ENCODE peak calls at places on chromosomes 4 and X, in five cellular contexts. S is HepG2, G is H1, E is GM12878, O is A549. C is an unnamed sample.
A peak's percentile ranks its signal among the peaks of the same experiment; 100 is the strongest.

GRCh38 chr4:130071746-130072145 is 975.8 kb downstream of the C4orf33 start:
- DNase-seq in E (no peak), S (no peak), G (no peak), O (no peak), C (no peak)

GRCh38 chr4:124913237-124913636 is 200.7 kb upstream of the ANKRD50 start:
- DNase-seq in E (no peak), G (no peak), O (no peak), S (no peak), C (no peak)

GRCh38 chr4:132227349-132228165 is 921.5 kb upstream of the PCDH10 start:
- DNase-seq in O (peak; percentile 1), S (peak; percentile 60), G (peak; percentile 69), E (no peak), C (peak; percentile 10)

GRCh38 chr4:30860983-30861382 is 140.8 kb downstream of the PCDH7 start:
- DNase-seq in O (no peak), E (no peak), G (no peak), S (no peak), C (no peak)

GRCh38 chr4:6476893-6477292 is 4.5 kb upstream of the PPP2R2C start:
- DNase-seq in G (no peak), O (no peak), S (no peak), E (no peak), C (no peak)

GRCh38 chrX:149563359-149563758 is 13.6 kb upstream of the HSFX3 start:
- DNase-seq in G (no peak), O (no peak), E (no peak), S (no peak), C (no peak)

GRCh38 chr4:118400362-118400761 is 47.6 kb upstream of the PRSS12 start:
- DNase-seq in E (no peak), G (no peak), S (no peak), O (no peak), C (no peak)

GRCh38 chr4:74157116-74157742 is 689 bp upstream of the MTHFD2L start:
- DNase-seq in E (no peak), G (no peak), O (no peak), S (peak; percentile 12), C (no peak)

GRCh38 chr4:87422104-87423052 is at the start of gene NUDT9:
- DNase-seq in G (peak; percentile 77), S (peak; percentile 80), O (peak; percentile 81), E (peak; percentile 64), C (peak; percentile 96)

GRCh38 chr4:179596621-179597020 is 2154.4 kb upstream of the AGA start:
- DNase-seq in S (no peak), G (no peak), E (no peak), O (no peak), C (no peak)

GRCh38 chr4:185513489-185514181 is 21.7 kb downstream of the PDLIM3 start:
- DNase-seq in G (no peak), E (peak; percentile 2), S (peak; percentile 73), O (no peak), C (no peak)

GRCh38 chr4:40333921-40334352 is 1.2 kb upstream of the CHRNA9 start:
- DNase-seq in G (no peak), O (peak; percentile 54), S (no peak), E (no peak), C (no peak)

GRCh38 chr4:92268642-92269041 is 35.1 kb upstream of the GRID2 start:
- DNase-seq in E (no peak), S (no peak), O (no peak), G (no peak), C (no peak)

GRCh38 chrX:69493193-69493592 is 10.9 kb upstream of the NALF2 start:
- DNase-seq in S (peak; percentile 44), O (peak; percentile 35), E (no peak), G (no peak), C (peak; percentile 44)

GRCh38 chr4:173264245-173264959 is 69.8 kb downstream of the HMGB2 start:
- DNase-seq in G (no peak), O (no peak), S (no peak), E (no peak), C (peak; percentile 86)

GRCh38 chr4:45172636-45173035 is 446.3 kb upstream of the GNPDA2 start:
- DNase-seq in E (no peak), O (no peak), G (no peak), S (no peak), C (no peak)

GRCh38 chr4:42151568-42152506 is 618 bp downstream of the BEND4 start:
- DNase-seq in E (no peak), O (no peak), S (no peak), G (peak; percentile 61), C (no peak)

GRCh38 chr4:173074501-173074946 is 94.1 kb upstream of the GALNT7 start:
- DNase-seq in G (peak; percentile 87), S (no peak), O (peak; percentile 18), E (no peak), C (no peak)

GRCh38 chrX:81206471-81206870 is 4.6 kb downstream of the SH3BGRL start:
- DNase-seq in S (no peak), E (no peak), O (no peak), G (no peak), C (no peak)

GRCh38 chr4:147736458-147736857 is 4.6 kb downstream of the ARHGAP10 start:
- DNase-seq in G (no peak), E (no peak), S (no peak), O (peak; percentile 15), C (no peak)
- TF ChIP-seq KDM1A in G (no peak), E (no peak), S (no peak), O (no peak), C (no peak)

GRCh38 chrX:3638280-3638873 is 75.1 kb downstream of the PRKX start:
- DNase-seq in E (peak; percentile 16), G (no peak), O (peak; percentile 39), S (peak; percentile 11), C (peak; percentile 62)
- TF ChIP-seq KDM1A in E (no peak), G (no peak), O (no peak), S (no peak), C (no peak)

GRCh38 chr4:183588691-183589090 is 70.3 kb downstream of the RWDD4 start:
- DNase-seq in E (no peak), O (no peak), G (no peak), S (no peak), C (no peak)
- TF ChIP-seq KDM1A in E (no peak), O (no peak), G (no peak), S (no peak), C (no peak)

GRCh38 chr4:112767386-112767785 is 130.4 kb downstream of the LARP7 start:
- DNase-seq in G (no peak), O (no peak), S (no peak), E (no peak), C (no peak)

GRCh38 chr4:112766422-112766821 is 129.5 kb downstream of the LARP7 start:
- DNase-seq in O (no peak), S (no peak), E (no peak), G (no peak), C (no peak)

GRCh38 chr4:112770111-112770510 is 133.2 kb downstream of the LARP7 start:
- DNase-seq in G (no peak), O (no peak), E (no peak), S (no peak), C (no peak)

GRCh38 chr4:112765317-112765989 is 128.5 kb downstream of the LARP7 start:
- DNase-seq in E (peak; percentile 7), O (no peak), G (peak; percentile 9), S (peak; percentile 52), C (peak; percentile 65)
- TF ChIP-seq KDM1A in E (no peak), O (no peak), G (no peak), S (no peak), C (no peak)

GRCh38 chrX:153702350-153703035 is 14.8 kb downstream of the SLC6A8 start:
- DNase-seq in G (no peak), O (no peak), S (no peak), E (no peak), C (no peak)

GRCh38 chrX:153701706-153702105 is 14.0 kb downstream of the SLC6A8 start:
- DNase-seq in E (no peak), O (no peak), S (no peak), G (no peak), C (no peak)

GRCh38 chrX:153704021-153704526 is 16.3 kb downstream of the SLC6A8 start:
- DNase-seq in G (no peak), O (no peak), E (no peak), S (no peak), C (no peak)

GRCh38 chrX:153700967-153701366 is 13.2 kb downstream of the SLC6A8 start:
- DNase-seq in E (no peak), S (no peak), G (no peak), O (no peak), C (no peak)

DNA sequence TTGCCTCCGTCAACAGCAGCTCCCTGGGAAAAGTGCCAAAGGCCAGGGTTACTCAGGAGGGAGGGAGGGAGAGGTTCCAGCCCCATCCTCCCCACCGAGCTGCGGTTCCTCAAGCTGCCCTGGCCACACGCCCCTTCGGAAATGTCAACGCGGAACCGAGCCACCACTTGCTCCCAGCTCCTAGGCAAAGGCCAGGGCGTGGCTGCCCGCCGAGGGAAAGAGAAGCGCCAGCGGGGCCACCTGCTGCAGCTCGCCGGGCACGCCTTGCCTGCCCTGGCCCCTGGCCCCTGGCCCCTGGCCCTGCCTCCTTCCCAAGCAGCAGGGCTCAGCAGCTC is 15.3 kb downstream of the SLC6A8 start:
- DNase-seq in E (no peak), G (no peak), S (no peak), O (no peak), C (no peak)
- TF ChIP-seq KDM1A in E (no peak), G (no peak), S (no peak), O (no peak), C (no peak)

DNA sequence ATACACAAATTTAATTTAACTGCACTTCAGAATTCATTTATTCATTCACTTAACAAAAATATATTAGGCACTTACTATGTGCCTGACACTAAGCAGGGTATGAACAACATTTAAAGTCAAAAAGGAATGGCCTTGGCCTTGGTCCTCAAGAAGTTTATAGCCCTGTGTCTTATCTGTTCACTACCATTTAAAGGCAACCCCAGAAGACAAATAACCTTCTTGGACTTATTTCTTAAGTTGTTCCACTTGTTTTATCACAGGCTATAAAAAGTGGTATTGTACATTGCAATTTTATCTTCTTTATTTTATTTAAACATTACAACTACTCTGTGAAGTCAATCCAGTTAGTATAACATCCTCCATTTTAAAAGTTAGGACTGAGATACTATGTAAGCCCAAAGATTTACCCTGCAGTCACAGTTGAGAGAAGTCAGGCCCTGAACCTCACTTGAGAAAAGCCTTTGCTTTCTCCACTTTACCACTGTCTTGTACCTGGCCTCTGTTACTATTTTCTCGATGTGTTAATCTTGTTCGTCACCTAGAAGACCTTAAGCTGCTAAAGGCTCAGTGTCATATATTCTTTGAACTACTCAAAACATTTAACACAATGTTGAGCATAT is 305.6 kb upstream of the DIPK2B start:
- DNase-seq in O (no peak), S (no peak), E (no peak), G (no peak), C (no peak)
- TF ChIP-seq KDM1A in O (no peak), S (no peak), E (no peak), G (no peak), C (no peak)

C was measured in K562.